ENCODE peak calls at places on chromosomes 12 and 14, in five cellular contexts. G is H1, K is neuronal stem cell, P is trophoblast cell, Q is H9. J is an unnamed sample.
A peak's percentile ranks its signal among the peaks of the same experiment; 100 is the strongest.

GRCh38 chr14:104291123-104292000 is 153.0 kb downstream of the KIF26A start:
- DNase-seq in G (peak; percentile 27), K (peak; percentile 24), P (no peak), Q (peak; percentile 86), J (no peak)

GRCh38 chr12:15789215-15790171 is at the start of gene EPS8:
- DNase-seq in G (peak; percentile 74), K (peak; percentile 92), P (peak; percentile 92), Q (peak; percentile 95), J (peak; percentile 92)

GRCh38 chr12:19605720-19606119 is 166.4 kb downstream of the AEBP2 start:
- DNase-seq in G (no peak), K (no peak), P (no peak), Q (no peak), J (no peak)

GRCh38 chr12:132561784-132562156 is 48.6 kb downstream of the LRCOL1 start:
- DNase-seq in G (no peak), K (no peak), P (no peak), Q (peak; percentile 79), J (peak; percentile 18)

GRCh38 chr12:19707948-19708409 is 268.7 kb downstream of the AEBP2 start:
- DNase-seq in G (no peak), K (no peak), P (no peak), Q (no peak), J (peak; percentile 68)

GRCh38 chr12:56338643-56339422 is at the start of gene IL23A:
- DNase-seq in G (peak; percentile 63), K (no peak), P (peak; percentile 49), Q (peak; percentile 81), J (peak; percentile 25)

GRCh38 chr12:57126061-57126460 is 2.2 kb upstream of the LRP1 start:
- DNase-seq in G (no peak), K (no peak), P (no peak), Q (no peak), J (no peak)

GRCh38 chr14:72613196-72613974 is 280.5 kb downstream of the DPF3 start:
- DNase-seq in G (no peak), K (no peak), P (no peak), Q (peak; percentile 15), J (peak; percentile 39)

GRCh38 chr14:34161351-34162169 is 210.7 kb upstream of the EGLN3 start:
- DNase-seq in G (no peak), K (no peak), P (no peak), Q (no peak), J (no peak)

GRCh38 chr14:50318031-50318626 is 6.0 kb downstream of the DMAC2L start:
- DNase-seq in G (no peak), K (no peak), P (no peak), Q (no peak), J (peak; percentile 56)

GRCh38 chr12:13069380-13069779 is 25.2 kb downstream of the FAM234B start:
- DNase-seq in G (no peak), K (no peak), P (no peak), Q (no peak), J (no peak)

GRCh38 chr14:39555749-39556148 is 123.5 kb upstream of the FBXO33 start:
- DNase-seq in G (no peak), K (no peak), P (no peak), Q (no peak), J (no peak)

GRCh38 chr12:124518051-124518932 is 49.1 kb downstream of the NCOR2 start:
- DNase-seq in G (no peak), K (peak; percentile 75), P (no peak), Q (no peak), J (peak; percentile 100)

GRCh38 chr14:34583525-34583924 is 44.0 kb upstream of the EAPP start:
- DNase-seq in G (no peak), K (no peak), P (no peak), Q (no peak), J (no peak)

GRCh38 chr12:6201199-6201608 is 1.0 kb downstream of the CD9 start:
- DNase-seq in G (no peak), K (no peak), P (no peak), Q (peak; percentile 71), J (no peak)

GRCh38 chr12:121223283-121223946 is 13.5 kb downstream of the P2RX4 start:
- DNase-seq in G (no peak), K (no peak), P (no peak), Q (peak; percentile 67), J (no peak)

GRCh38 chr12:96907681-96908163 is 665 bp downstream of the NEDD1 start:
- DNase-seq in G (no peak), K (peak; percentile 37), P (no peak), Q (peak; percentile 52), J (peak; percentile 55)

GRCh38 chr14:101595887-101596721 is 34.8 kb downstream of the DIO3 start:
- DNase-seq in G (no peak), K (no peak), P (no peak), Q (no peak), J (no peak)

GRCh38 chr12:120091371-120092090 is 25.0 kb downstream of the RAB35 start:
- DNase-seq in G (no peak), K (no peak), P (no peak), Q (no peak), J (no peak)

GRCh38 chr12:125178222-125178621 is 113.0 kb downstream of the AACS start:
- DNase-seq in G (no peak), K (no peak), P (no peak), Q (no peak), J (no peak)

GRCh38 chr12:120571299-120571698 is 9.9 kb downstream of the POP5 start:
- DNase-seq in G (no peak), K (no peak), P (no peak), Q (no peak), J (no peak)

GRCh38 chr14:60349663-60350365 is 100.8 kb downstream of the PPM1A start:
- DNase-seq in G (no peak), K (no peak), P (peak; percentile 15), Q (peak; percentile 41), J (peak; percentile 47)

GRCh38 chr12:19959353-19959752 is 409.0 kb upstream of the PDE3A start:
- DNase-seq in G (no peak), K (no peak), P (no peak), Q (no peak), J (no peak)

GRCh38 chr14:93914278-93914677 is 12.9 kb upstream of the FAM181A start:
- DNase-seq in G (no peak), K (no peak), P (no peak), Q (no peak), J (no peak)

GRCh38 chr12:20832911-20833310 is 22.4 kb downstream of the SLCO1B3 start:
- DNase-seq in G (no peak), K (no peak), P (no peak), Q (no peak), J (no peak)

DNA sequence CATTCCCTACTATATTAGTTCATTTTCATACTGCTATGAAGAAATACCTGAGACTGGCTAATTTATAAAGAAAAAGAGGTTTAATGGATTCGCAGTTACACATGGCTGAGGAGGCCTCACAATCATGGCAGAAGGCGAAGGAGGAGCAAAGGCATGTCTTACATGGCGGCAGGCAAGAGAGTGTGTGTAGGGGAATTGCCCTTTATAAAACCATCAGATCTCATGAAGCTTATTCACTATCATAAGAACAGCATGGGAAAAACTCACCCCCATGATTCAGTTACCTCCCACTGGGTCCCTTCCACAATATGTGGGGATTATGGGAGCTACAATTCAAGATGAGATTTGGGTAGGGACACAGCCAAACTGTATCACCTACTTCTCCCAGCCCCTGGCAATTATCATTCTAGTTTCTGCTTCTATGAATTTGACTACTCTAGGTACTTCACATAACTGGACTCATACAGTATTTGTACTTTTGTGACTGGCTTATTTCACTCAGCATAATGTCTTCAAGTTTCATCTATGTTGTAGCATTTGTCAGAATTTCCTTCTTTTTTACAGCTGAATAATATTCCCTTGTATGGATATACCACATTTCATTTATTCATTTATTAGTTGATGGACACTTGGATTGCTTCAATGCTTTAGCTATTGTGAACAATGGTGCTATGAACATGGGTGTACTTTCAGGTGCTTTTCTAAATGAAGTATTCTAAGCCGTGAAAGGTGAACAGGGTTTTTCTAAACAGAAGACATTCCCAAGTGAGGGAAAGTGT is 219.5 kb upstream of the NUDT4 start:
- DNase-seq in G (no peak), K (no peak), P (no peak), Q (no peak), J (no peak)
- H2BK12ac ChIP-seq in G (no peak overlapping the region), K (no peak overlapping the region), P (no peak overlapping the region), Q (no peak overlapping the region), J (no peak overlapping the region)

GRCh38 chr12:46774011-46774633 is 51.7 kb downstream of the SLC38A4 start:
- DNase-seq in G (no peak), K (no peak), P (no peak), Q (no peak), J (no peak)

GRCh38 chr12:46773537-46773936 is 52.3 kb downstream of the SLC38A4 start:
- DNase-seq in G (no peak), K (no peak), P (no peak), Q (no peak), J (no peak)

GRCh38 chr12:46775796-46776195 is 50.0 kb downstream of the SLC38A4 start:
- DNase-seq in G (no peak), K (no peak), P (no peak), Q (no peak), J (no peak)

GRCh38 chr12:46770501-46771183 is 55.2 kb downstream of the SLC38A4 start:
- DNase-seq in G (no peak), K (peak; percentile 20), P (peak; percentile 12), Q (no peak), J (peak; percentile 45)

DNA sequence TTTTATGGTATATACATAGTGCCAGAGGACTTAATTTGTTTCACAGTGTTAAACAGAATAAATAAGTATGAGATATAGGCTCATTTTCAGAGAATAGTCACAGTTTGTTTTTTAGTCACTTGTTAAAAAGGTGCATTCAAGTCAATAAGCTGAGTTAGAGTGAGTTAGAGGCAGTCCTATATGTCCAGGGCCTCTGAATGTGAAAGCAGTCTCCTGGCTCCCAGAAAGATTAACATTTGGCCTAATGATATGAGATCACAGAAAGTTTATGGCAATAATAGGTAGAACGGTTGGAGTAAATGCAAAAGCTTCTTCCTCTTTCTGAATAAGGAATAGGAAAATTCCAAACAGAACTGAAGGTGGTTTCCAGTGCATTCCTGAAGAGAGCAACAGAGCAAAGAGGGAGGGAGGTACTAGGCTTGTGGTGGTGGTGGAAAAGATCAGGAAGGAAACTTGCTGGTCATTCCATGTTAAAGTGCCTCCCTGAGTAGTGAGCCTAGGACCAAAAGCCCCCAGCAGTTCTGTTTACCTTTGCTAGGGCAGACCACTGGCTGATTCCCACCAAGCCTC is 54.4 kb downstream of the SLC38A4 start:
- DNase-seq in G (no peak), K (no peak), P (no peak), Q (no peak), J (peak; percentile 56)
- H3K14ac ChIP-seq in G (no peak overlapping the region), K (no peak overlapping the region), P (peak overlapping the region; percentile 3), Q (no peak overlapping the region), J (no peak overlapping the region)

GRCh38 chr12:58433969-58434368 is 486.3 kb downstream of the LRIG3 start:
- DNase-seq in G (no peak), K (no peak), P (no peak), Q (no peak), J (no peak)

GRCh38 chr12:58441483-58441882 is 478.8 kb downstream of the LRIG3 start:
- DNase-seq in G (no peak), K (no peak), P (no peak), Q (no peak), J (no peak)

DNA sequence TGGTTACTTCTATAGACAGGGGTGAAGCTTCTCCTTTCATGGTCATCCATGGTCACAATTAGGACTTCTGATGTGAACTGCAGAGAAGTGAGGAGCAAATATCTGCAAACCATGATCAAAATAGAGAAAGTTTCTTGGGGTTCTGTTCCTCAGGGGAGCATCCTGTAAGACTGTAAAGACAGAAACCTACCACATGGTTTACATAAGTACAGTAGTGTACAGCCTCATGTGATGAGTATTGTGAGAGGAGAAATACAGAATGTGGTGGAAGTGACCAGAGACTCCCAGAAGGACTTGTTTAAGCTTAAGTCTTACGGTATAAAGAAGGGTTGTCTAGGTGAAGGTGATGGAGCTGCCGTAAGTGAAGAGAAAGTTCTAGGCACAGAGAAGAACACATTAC is 484.7 kb downstream of the LRIG3 start:
- DNase-seq in G (no peak), K (no peak), P (no peak), Q (no peak), J (no peak)
- H2BK12ac ChIP-seq in G (no peak overlapping the region), K (no peak overlapping the region), P (no peak overlapping the region), Q (no peak overlapping the region), J (no peak overlapping the region)

GRCh38 chr12:23893611-23894010 is 55.9 kb downstream of the SOX5 start:
- DNase-seq in G (no peak), K (no peak), P (no peak), Q (no peak), J (no peak)
- H3K14ac ChIP-seq in G (no peak overlapping the region), K (no peak overlapping the region), P (no peak overlapping the region), Q (no peak overlapping the region), J (no peak overlapping the region)

J was measured in mesenchymal stem cell.